ENCODE peak calls at places on chromosomes 5 and 9, in six cellular contexts. One of them, this sample, is unnamed.

GRCh38 chr5:80193421-80193820 is 62.4 kb downstream of the SERINC5 start:
- DNase-seq in astrocyte: no peak
- DNase-seq in cardiac muscle cell: no peak
- DNase-seq in right atrium auricular region: no peak
- DNase-seq in gastrocnemius medialis: no peak
- DNase-seq in tibial artery: no peak
- DNase-seq in this sample: no peak

GRCh38 chr9:109244179-109245132 is 76.4 kb downstream of the EPB41L4B start:
- DNase-seq in tibial artery: peak; percentile 73
- DNase-seq in gastrocnemius medialis: peak; percentile 64
- DNase-seq in astrocyte: peak; percentile 25
- DNase-seq in right atrium auricular region: peak; percentile 84
- DNase-seq in cardiac muscle cell: peak; percentile 78
- DNase-seq in this sample: peak; percentile 42

GRCh38 chr5:151086905-151087360 is 6.1 kb upstream of the TNIP1 start:
- DNase-seq in tibial artery: no peak
- DNase-seq in right atrium auricular region: no peak
- DNase-seq in astrocyte: no peak
- DNase-seq in gastrocnemius medialis: no peak
- DNase-seq in cardiac muscle cell: no peak
- DNase-seq in this sample: no peak

GRCh38 chr5:133050500-133050899 is 1.3 kb upstream of the HSPA4 start:
- DNase-seq in astrocyte: no peak
- DNase-seq in tibial artery: no peak
- DNase-seq in gastrocnemius medialis: no peak
- DNase-seq in right atrium auricular region: no peak
- DNase-seq in cardiac muscle cell: no peak
- DNase-seq in this sample: no peak

GRCh38 chr5:10701567-10702039 is 59.4 kb downstream of the DAP start:
- DNase-seq in tibial artery: no peak
- DNase-seq in right atrium auricular region: no peak
- DNase-seq in astrocyte: peak; percentile 45
- DNase-seq in cardiac muscle cell: peak; percentile 63
- DNase-seq in gastrocnemius medialis: no peak
- DNase-seq in this sample: no peak

GRCh38 chr9:89922099-89922498 is 317.3 kb downstream of the GADD45G start:
- DNase-seq in cardiac muscle cell: no peak
- DNase-seq in right atrium auricular region: no peak
- DNase-seq in tibial artery: no peak
- DNase-seq in gastrocnemius medialis: no peak
- DNase-seq in astrocyte: no peak
- DNase-seq in this sample: no peak

GRCh38 chr9:78989031-78989658 is 582.6 kb upstream of the TLE4 start:
- DNase-seq in tibial artery: no peak
- DNase-seq in cardiac muscle cell: no peak
- DNase-seq in right atrium auricular region: no peak
- DNase-seq in astrocyte: peak; percentile 14
- DNase-seq in gastrocnemius medialis: no peak
- DNase-seq in this sample: no peak

GRCh38 chr5:137114529-137114928 is 384.6 kb downstream of the SPOCK1 start:
- DNase-seq in right atrium auricular region: no peak
- DNase-seq in gastrocnemius medialis: no peak
- DNase-seq in tibial artery: no peak
- DNase-seq in cardiac muscle cell: peak; percentile 43
- DNase-seq in astrocyte: peak; percentile 78
- DNase-seq in this sample: no peak

GRCh38 chr5:4720831-4721230 is 419.3 kb upstream of the ADAMTS16 start:
- DNase-seq in right atrium auricular region: no peak
- DNase-seq in gastrocnemius medialis: no peak
- DNase-seq in tibial artery: no peak
- DNase-seq in cardiac muscle cell: no peak
- DNase-seq in astrocyte: peak; percentile 81
- DNase-seq in this sample: no peak

GRCh38 chr5:61394793-61395192 is 62.7 kb downstream of the ZSWIM6 start:
- DNase-seq in right atrium auricular region: no peak
- DNase-seq in gastrocnemius medialis: no peak
- DNase-seq in cardiac muscle cell: no peak
- DNase-seq in tibial artery: no peak
- DNase-seq in astrocyte: no peak
- DNase-seq in this sample: no peak

GRCh38 chr9:130114741-130115140 is 57.5 kb upstream of the NCS1 start:
- DNase-seq in gastrocnemius medialis: no peak
- DNase-seq in cardiac muscle cell: no peak
- DNase-seq in right atrium auricular region: no peak
- DNase-seq in astrocyte: peak; percentile 52
- DNase-seq in tibial artery: no peak
- DNase-seq in this sample: no peak

GRCh38 chr5:74251106-74252032 is 389.2 kb downstream of the ENC1 start:
- DNase-seq in cardiac muscle cell: peak; percentile 98
- DNase-seq in gastrocnemius medialis: peak; percentile 45
- DNase-seq in astrocyte: peak; percentile 99
- DNase-seq in tibial artery: peak; percentile 66
- DNase-seq in right atrium auricular region: peak; percentile 69
- DNase-seq in this sample: no peak

GRCh38 chr5:146068136-146068717 is 37.1 kb downstream of the PLAC8L1 start:
- DNase-seq in cardiac muscle cell: no peak
- DNase-seq in astrocyte: no peak
- DNase-seq in tibial artery: no peak
- DNase-seq in gastrocnemius medialis: no peak
- DNase-seq in right atrium auricular region: peak; percentile 57
- DNase-seq in this sample: no peak

GRCh38 chr5:369151-369939 is 47.8 kb downstream of the AHRR start:
- DNase-seq in cardiac muscle cell: no peak
- DNase-seq in right atrium auricular region: peak; percentile 54
- DNase-seq in gastrocnemius medialis: no peak
- DNase-seq in tibial artery: peak; percentile 47
- DNase-seq in astrocyte: peak; percentile 25
- DNase-seq in this sample: no peak

GRCh38 chr5:55454282-55454681 is 80.5 kb downstream of the PLPP1 start:
- DNase-seq in astrocyte: no peak
- DNase-seq in tibial artery: no peak
- DNase-seq in right atrium auricular region: no peak
- DNase-seq in gastrocnemius medialis: no peak
- DNase-seq in cardiac muscle cell: no peak
- DNase-seq in this sample: no peak

GRCh38 chr5:151670953-151671636 is 15.6 kb downstream of the SPARC start:
- DNase-seq in tibial artery: peak; percentile 94
- DNase-seq in astrocyte: no peak
- DNase-seq in right atrium auricular region: no peak
- DNase-seq in cardiac muscle cell: no peak
- DNase-seq in gastrocnemius medialis: peak; percentile 43
- DNase-seq in this sample: no peak

GRCh38 chr9:135047026-135047350 is 40.5 kb upstream of the OLFM1 start:
- DNase-seq in right atrium auricular region: no peak
- DNase-seq in gastrocnemius medialis: no peak
- DNase-seq in cardiac muscle cell: no peak
- DNase-seq in astrocyte: no peak
- DNase-seq in tibial artery: peak; percentile 53
- DNase-seq in this sample: no peak
- TF ChIP-seq CTCF in right atrium auricular region: no peak
- TF ChIP-seq CTCF in gastrocnemius medialis: no peak
- TF ChIP-seq CTCF in cardiac muscle cell: no peak
- TF ChIP-seq CTCF in astrocyte: no peak
- TF ChIP-seq CTCF in tibial artery: no peak
- TF ChIP-seq CTCF in this sample: no peak

GRCh38 chr5:172488221-172488620 is 33.9 kb upstream of the SH3PXD2B start:
- DNase-seq in tibial artery: peak; percentile 32
- DNase-seq in cardiac muscle cell: peak; percentile 33
- DNase-seq in right atrium auricular region: no peak
- DNase-seq in astrocyte: no peak
- DNase-seq in gastrocnemius medialis: no peak
- DNase-seq in this sample: no peak

GRCh38 chr5:172486912-172487311 is 32.6 kb upstream of the SH3PXD2B start:
- DNase-seq in tibial artery: no peak
- DNase-seq in gastrocnemius medialis: no peak
- DNase-seq in cardiac muscle cell: no peak
- DNase-seq in right atrium auricular region: no peak
- DNase-seq in astrocyte: no peak
- DNase-seq in this sample: no peak

GRCh38 chr5:172485511-172486202 is 31.3 kb upstream of the SH3PXD2B start:
- DNase-seq in astrocyte: no peak
- DNase-seq in right atrium auricular region: no peak
- DNase-seq in tibial artery: no peak
- DNase-seq in cardiac muscle cell: no peak
- DNase-seq in gastrocnemius medialis: no peak
- DNase-seq in this sample: no peak

GRCh38 chr5:172486451-172486850 is 32.1 kb upstream of the SH3PXD2B start:
- DNase-seq in cardiac muscle cell: no peak
- DNase-seq in right atrium auricular region: no peak
- DNase-seq in astrocyte: no peak
- DNase-seq in gastrocnemius medialis: no peak
- DNase-seq in tibial artery: peak; percentile 48
- DNase-seq in this sample: no peak

GRCh38 chr5:172487671-172488070 is 33.3 kb upstream of the SH3PXD2B start:
- DNase-seq in gastrocnemius medialis: no peak
- DNase-seq in cardiac muscle cell: peak; percentile 14
- DNase-seq in astrocyte: no peak
- DNase-seq in right atrium auricular region: no peak
- DNase-seq in tibial artery: peak; percentile 20
- DNase-seq in this sample: no peak
- TF ChIP-seq CTCF in gastrocnemius medialis: no peak
- TF ChIP-seq CTCF in cardiac muscle cell: no peak
- TF ChIP-seq CTCF in astrocyte: no peak
- TF ChIP-seq CTCF in right atrium auricular region: no peak
- TF ChIP-seq CTCF in tibial artery: no peak
- TF ChIP-seq CTCF in this sample: no peak

DNA sequence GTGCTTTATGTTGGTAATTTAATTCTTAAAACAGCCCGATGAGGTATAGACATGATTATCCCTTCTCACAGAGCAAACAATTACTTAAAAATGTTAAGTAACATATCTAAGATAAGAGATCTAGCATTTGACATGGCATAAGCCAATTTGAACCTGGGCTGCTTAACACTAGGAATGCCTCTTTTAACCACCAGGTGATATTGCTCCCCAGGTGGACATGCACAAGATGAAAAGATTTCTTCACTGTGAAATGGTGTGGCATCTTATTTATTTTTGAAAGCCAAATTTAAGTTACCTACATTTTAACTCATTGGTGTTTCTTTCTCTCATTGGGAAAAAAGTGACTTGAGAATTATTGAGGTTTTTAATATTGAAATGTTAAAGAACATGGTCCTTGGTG is 15.8 kb upstream of the LRRC70 start:
- DNase-seq in gastrocnemius medialis: no peak
- DNase-seq in astrocyte: no peak
- DNase-seq in cardiac muscle cell: no peak
- DNase-seq in right atrium auricular region: no peak
- DNase-seq in tibial artery: no peak
- DNase-seq in this sample: no peak
- TF ChIP-seq CTCF in gastrocnemius medialis: no peak
- TF ChIP-seq CTCF in astrocyte: no peak
- TF ChIP-seq CTCF in cardiac muscle cell: no peak
- TF ChIP-seq CTCF in right atrium auricular region: no peak
- TF ChIP-seq CTCF in tibial artery: no peak
- TF ChIP-seq CTCF in this sample: no peak

GRCh38 chr9:105226055-105226454 is 18.4 kb upstream of the SLC44A1 start:
- DNase-seq in astrocyte: no peak
- DNase-seq in tibial artery: no peak
- DNase-seq in right atrium auricular region: no peak
- DNase-seq in gastrocnemius medialis: no peak
- DNase-seq in cardiac muscle cell: no peak
- DNase-seq in this sample: no peak
- TF ChIP-seq CTCF in astrocyte: no peak
- TF ChIP-seq CTCF in tibial artery: no peak
- TF ChIP-seq CTCF in right atrium auricular region: no peak
- TF ChIP-seq CTCF in gastrocnemius medialis: no peak
- TF ChIP-seq CTCF in cardiac muscle cell: no peak
- TF ChIP-seq CTCF in this sample: no peak

DNA sequence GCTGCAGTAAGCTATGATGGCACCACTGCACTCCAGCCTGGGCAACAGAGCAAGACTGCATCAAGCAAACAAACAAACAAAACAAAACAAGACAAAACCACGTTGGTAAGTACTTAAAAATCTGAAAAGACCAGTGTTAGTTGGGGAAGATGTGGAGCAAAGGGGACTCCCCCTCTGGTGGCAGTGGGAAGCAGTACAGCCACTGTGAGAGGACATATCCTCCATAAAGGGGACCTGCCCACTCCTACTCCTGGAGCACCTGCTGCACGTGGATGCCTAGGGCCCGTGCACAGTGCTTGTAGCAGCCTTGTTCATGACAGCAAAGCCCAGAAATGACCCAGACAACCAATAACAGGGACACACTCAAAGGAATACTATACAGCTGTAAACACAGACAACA is 17.0 kb upstream of the IPPK start:
- DNase-seq in gastrocnemius medialis: no peak
- DNase-seq in tibial artery: no peak
- DNase-seq in right atrium auricular region: no peak
- DNase-seq in astrocyte: no peak
- DNase-seq in cardiac muscle cell: no peak
- DNase-seq in this sample: no peak
- TF ChIP-seq CTCF in gastrocnemius medialis: no peak
- TF ChIP-seq CTCF in tibial artery: no peak
- TF ChIP-seq CTCF in right atrium auricular region: no peak
- TF ChIP-seq CTCF in astrocyte: peak; percentile 17
- TF ChIP-seq CTCF in cardiac muscle cell: peak; percentile 17
- TF ChIP-seq CTCF in this sample: no peak

DNA sequence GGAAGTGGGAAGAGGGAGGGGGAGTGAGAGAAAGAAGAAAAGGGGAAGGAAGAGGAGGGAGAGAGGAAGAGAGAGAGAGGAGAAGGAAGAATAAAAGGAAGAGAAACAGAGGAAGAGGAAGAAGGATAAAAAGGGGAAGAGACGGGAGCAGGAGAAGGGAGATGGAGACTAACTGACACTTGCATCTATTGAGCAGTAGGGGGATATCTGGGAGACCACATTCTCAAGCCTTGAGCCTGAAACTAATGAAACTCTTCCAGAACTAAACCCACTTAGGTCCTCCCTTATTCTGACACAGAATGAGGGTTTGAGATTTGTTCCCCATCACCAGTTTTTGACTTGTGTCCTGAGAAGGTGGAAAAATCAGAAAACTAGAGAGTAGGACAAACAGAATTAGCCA is 533.3 kb downstream of the CDH12 start:
- DNase-seq in right atrium auricular region: no peak
- DNase-seq in tibial artery: no peak
- DNase-seq in gastrocnemius medialis: no peak
- DNase-seq in astrocyte: no peak
- DNase-seq in cardiac muscle cell: no peak
- DNase-seq in this sample: no peak
- TF ChIP-seq CTCF in right atrium auricular region: no peak
- TF ChIP-seq CTCF in tibial artery: no peak
- TF ChIP-seq CTCF in gastrocnemius medialis: no peak
- TF ChIP-seq CTCF in astrocyte: no peak
- TF ChIP-seq CTCF in cardiac muscle cell: no peak
- TF ChIP-seq CTCF in this sample: no peak

This sample was measured in mesothelial cell of epicardium.